ENCODE peak calls at places on chromosomes 6 and 20, in ten cellular contexts. Z is caudate nucleus; P is retina; R is stimulated activated naive B cell treated with anti-CD40 and anti-IgM and Interleukin-4, amounts not matched to agents 10 μg/mL and 1 μg/mL and 100 μg/mL, for 72 hours; N is astrocyte of the hippocampus; U is coronary artery; Y is GM04504; O is H7; S is HS-5; Q is pons. H is an unnamed sample.
A peak's percentile ranks its signal among the peaks of the same experiment; 100 is the strongest.

GRCh38 chr6:21067521-21067920 is 526.0 kb upstream of the SOX4 start:
- DNase-seq in Z (no peak), P (no peak), R (no peak), N (no peak), U (no peak), Y (no peak), O (no peak), S (no peak), Q (no peak), H (no peak)

GRCh38 chr6:11392778-11393507 is 144.6 kb upstream of the TMEM170B start:
- DNase-seq in Z (no peak), P (peak; percentile 29), R (no peak), N (no peak), U (no peak), Y (no peak), O (no peak), S (no peak), Q (peak; percentile 39), H (no peak)

GRCh38 chr20:11850901-11851300 is 66.8 kb upstream of the BTBD3 start:
- DNase-seq in Z (no peak), P (no peak), R (no peak), N (peak; percentile 17), U (no peak), Y (no peak), O (no peak), S (peak; percentile 73), Q (no peak), H (no peak)

GRCh38 chr6:110944681-110945151 is 13.8 kb upstream of the GTF3C6 start:
- DNase-seq in Z (peak; percentile 1), P (no peak), R (peak; percentile 59), N (peak; percentile 67), U (no peak), Y (peak; percentile 81), O (no peak), S (peak; percentile 89), Q (no peak), H (no peak)

GRCh38 chr20:21099653-21100589 is 6.2 kb downstream of the LINC00237 start:
- DNase-seq in Z (no peak), P (peak; percentile 78), R (peak; percentile 32), N (peak; percentile 22), U (no peak), Y (no peak), O (peak; percentile 58), S (no peak), Q (peak; percentile 45), H (no peak)

GRCh38 chr6:135212935-135213334 is 31.8 kb downstream of the MYB start:
- DNase-seq in Z (no peak), P (no peak), R (no peak), N (peak; percentile 15), U (no peak), Y (peak; percentile 50), O (no peak), S (peak; percentile 13), Q (no peak), H (no peak)

GRCh38 chr6:129089357-129089756 is 206.4 kb downstream of the LAMA2 start:
- DNase-seq in Z (peak; percentile 59), P (no peak), R (no peak), N (no peak), U (no peak), Y (no peak), O (no peak), S (no peak), Q (no peak), H (no peak)

GRCh38 chr20:17648782-17649730 is 33.0 kb downstream of the RRBP1 start:
- DNase-seq in Z (no peak), P (no peak), R (peak; percentile 35), N (peak; percentile 47), U (no peak), Y (no peak), O (peak; percentile 93), S (no peak), Q (peak; percentile 59), H (peak; percentile 9)

GRCh38 chr6:21740719-21741118 is 147.2 kb downstream of the SOX4 start:
- DNase-seq in Z (no peak), P (no peak), R (no peak), N (peak; percentile 54), U (no peak), Y (no peak), O (no peak), S (no peak), Q (no peak), H (no peak)

GRCh38 chr6:65787787-65788186 is 80.8 kb upstream of the EYS start:
- DNase-seq in Z (no peak), P (no peak), R (no peak), N (no peak), U (no peak), Y (no peak), O (peak; percentile 6), S (no peak), Q (no peak), H (no peak)

GRCh38 chr20:59933849-59934585 is 580 bp upstream of the SYCP2 start:
- DNase-seq in Z (peak; percentile 64), P (peak; percentile 94), R (peak; percentile 68), N (peak; percentile 90), U (peak; percentile 84), Y (peak; percentile 52), O (peak; percentile 93), S (no peak), Q (peak; percentile 73), H (peak; percentile 64)

GRCh38 chr6:125095501-125096301 is 57.9 kb upstream of the TPD52L1 start:
- DNase-seq in Z (no peak), P (no peak), R (no peak), N (peak; percentile 74), U (no peak), Y (no peak), O (no peak), S (no peak), Q (peak; percentile 85), H (no peak)

H was measured in effector CD8-positive, alpha-beta T cell.